ENCODE peak calls at places on chromosome 16, in six cellular contexts. F is transverse colon; J is IMR-90; Y is CD4-positive, alpha-beta T cell; H is type B pancreatic cell; L is glutamatergic neuron. D is an unnamed sample.

GRCh38 chr16:69838417-69838990 is 76.4 kb downstream of the WWP2 start:
- DNase-seq in F (peak), J (no peak), Y (no peak), H (no peak), L (no peak), D (no peak)

GRCh38 chr16:4892356-4893102 is 44.4 kb downstream of the PPL start:
- DNase-seq in F (no peak), J (peak), Y (no peak), H (no peak), L (peak), D (no peak)

GRCh38 chr16:20396846-20397467 is 7.6 kb downstream of the PDILT start:
- DNase-seq in F (no peak), J (no peak), Y (no peak), H (no peak), L (no peak), D (no peak)

GRCh38 chr16:71894229-71894920 is 956 bp upstream of the IST1 start:
- DNase-seq in F (peak), J (peak), Y (peak), H (no peak), L (peak), D (no peak)

GRCh38 chr16:47492428-47493357 is 31.6 kb downstream of the PHKB start:
- DNase-seq in F (peak), J (peak), Y (no peak), H (no peak), L (peak), D (no peak)

GRCh38 chr16:23124315-23124714 is 24.9 kb downstream of the USP31 start:
- DNase-seq in F (no peak), J (peak), Y (no peak), H (no peak), L (no peak), D (no peak)

GRCh38 chr16:14564881-14565687 is 65.0 kb downstream of the PARN start:
- DNase-seq in F (no peak), J (peak), Y (no peak), H (no peak), L (no peak), D (no peak)

GRCh38 chr16:56871172-56871593 is 6.2 kb downstream of the SLC12A3 start:
- DNase-seq in F (peak), J (peak), Y (no peak), H (no peak), L (no peak), D (no peak)

GRCh38 chr16:88983771-88984687 is 7.0 kb upstream of the CBFA2T3 start:
- DNase-seq in F (no peak), J (no peak), Y (no peak), H (no peak), L (no peak), D (no peak)

GRCh38 chr16:1258906-1259759 is 3.3 kb downstream of the TPSD1 start:
- DNase-seq in F (no peak), J (no peak), Y (no peak), H (no peak), L (no peak), D (no peak)

GRCh38 chr16:55955845-55956244 is 80.7 kb upstream of the CES5A start:
- DNase-seq in F (no peak), J (no peak), Y (no peak), H (no peak), L (peak), D (peak)

GRCh38 chr16:11155284-11155806 is 100.7 kb downstream of the SOCS1 start:
- DNase-seq in F (no peak), J (peak), Y (no peak), H (no peak), L (no peak), D (no peak)

GRCh38 chr16:8572919-8573724 is 17.2 kb downstream of the TMEM114 start:
- DNase-seq in F (no peak), J (peak), Y (no peak), H (no peak), L (peak), D (no peak)

GRCh38 chr16:87461466-87461975 is 31.3 kb downstream of the ZCCHC14 start:
- DNase-seq in F (peak), J (no peak), Y (no peak), H (no peak), L (peak), D (no peak)

GRCh38 chr16:21646721-21647561 is 5.5 kb downstream of the IGSF6 start:
- DNase-seq in F (peak), J (no peak), Y (peak), H (peak), L (no peak), D (no peak)

GRCh38 chr16:87391324-87391949 is 699 bp upstream of the MAP1LC3B start:
- DNase-seq in F (peak), J (no peak), Y (no peak), H (no peak), L (peak), D (no peak)

GRCh38 chr16:9092282-9092962 is 978 bp downstream of the HAPSTR1 start:
- DNase-seq in F (peak), J (no peak), Y (peak), H (peak), L (peak), D (no peak)

DNA sequence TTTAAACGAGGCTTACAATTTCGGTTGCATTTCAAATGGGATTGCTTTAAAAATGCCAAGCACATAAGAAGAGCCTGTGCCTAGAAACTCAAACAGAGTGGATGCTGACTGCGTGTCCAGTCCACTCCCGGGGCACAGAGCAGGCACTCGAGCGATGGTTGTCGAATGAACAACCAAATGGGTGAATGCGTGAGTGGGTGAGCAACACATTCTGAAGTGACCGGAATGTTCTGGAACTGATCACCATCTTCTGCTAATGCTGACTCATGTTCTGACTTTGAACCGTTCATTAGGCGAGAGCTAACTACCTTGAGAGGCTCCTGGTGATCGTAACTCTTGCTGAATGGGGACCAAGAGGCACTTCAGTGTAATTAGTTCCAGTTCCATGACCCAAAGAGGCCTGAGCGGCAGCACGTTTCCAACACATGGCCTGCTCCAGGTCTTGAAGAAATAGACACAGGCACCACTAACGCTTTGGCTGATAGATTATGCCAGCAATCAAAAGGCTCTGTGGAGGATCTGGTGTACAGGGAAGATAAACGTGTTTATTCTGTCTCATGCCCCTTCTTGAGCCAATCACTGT is 37.9 kb downstream of the IRF8 start:
- DNase-seq in F (no peak), J (no peak), Y (no peak), H (no peak), L (no peak), D (no peak)
- TF ChIP-seq CTCF in F (no peak), J (no peak), Y (no peak), H (no peak), L (no peak), D (no peak)

GRCh38 chr16:67013823-67014640 is 14.9 kb upstream of the CBFB start:
- DNase-seq in F (peak), J (peak), Y (peak), H (peak), L (peak), D (peak)
- TF ChIP-seq CTCF in F (peak), J (peak), Y (no peak), H (peak), L (peak), D (peak)

DNA sequence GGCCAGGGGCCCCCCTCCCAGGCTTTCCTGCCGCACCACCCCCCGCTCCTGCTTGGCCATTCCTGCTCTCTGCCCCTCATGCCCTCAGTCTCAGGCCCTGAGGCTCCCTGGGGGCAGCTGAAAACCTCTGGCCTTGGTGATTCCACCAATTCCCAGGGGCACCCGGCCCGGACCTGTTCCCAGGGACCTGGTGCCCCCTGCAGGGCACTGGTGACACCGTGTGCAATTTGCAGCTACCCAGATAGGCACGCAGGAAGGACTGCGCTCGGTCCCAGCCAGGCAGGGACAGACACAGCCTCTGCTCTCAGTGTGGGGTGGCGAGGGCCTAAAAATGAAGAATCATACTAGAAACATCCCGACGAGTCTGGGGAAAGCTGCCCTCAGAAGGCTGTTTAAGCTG is 13.4 kb downstream of the WFDC1 start:
- DNase-seq in F (peak), J (peak), Y (no peak), H (no peak), L (peak), D (no peak)
- TF ChIP-seq CTCF in F (peak), J (peak), Y (no peak), H (peak), L (peak), D (peak)

GRCh38 chr16:53415504-53415903 is 18.8 kb upstream of the RBL2 start:
- DNase-seq in F (no peak), J (no peak), Y (no peak), H (no peak), L (no peak), D (no peak)
- TF ChIP-seq CTCF in F (no peak), J (no peak), Y (no peak), H (no peak), L (no peak), D (no peak)

GRCh38 chr16:82096641-82097040 is 61.6 kb downstream of the HSD17B2 start:
- DNase-seq in F (no peak), J (no peak), Y (no peak), H (no peak), L (no peak), D (no peak)
- TF ChIP-seq CTCF in F (no peak), J (no peak), Y (no peak), H (no peak), L (no peak), D (no peak)

GRCh38 chr16:86252596-86252995 is 257.7 kb upstream of the FOXF1 start:
- DNase-seq in F (peak), J (peak), Y (no peak), H (no peak), L (peak), D (no peak)
- TF ChIP-seq CTCF in F (no peak), J (peak), Y (no peak), H (peak), L (peak), D (peak)